ENCODE peak calls at places on chromosomes 3 and 15, in eight cellular contexts. O, C, S, A, Y, N, P and B are unnamed samples.

GRCh38 chr3:42698911-42699230 is 3.7 kb downstream of the HHATL start:
- DNase-seq in A (no peak), Y (no peak), N (no peak), P (peak; percentile 31), C (no peak), S (peak; percentile 63), O (no peak), B (no peak)

GRCh38 chr3:135752851-135753250 is 212.7 kb upstream of the PPP2R3A start:
- DNase-seq in Y (no peak), P (no peak), S (no peak), N (peak; percentile 69), O (no peak), C (no peak), A (no peak), B (no peak)

GRCh38 chr15:25134546-25134945 is 179.8 kb downstream of the SNRPN start:
- DNase-seq in N (peak; percentile 11), A (no peak), S (no peak), Y (no peak), O (no peak), P (no peak), C (no peak), B (no peak)

GRCh38 chr15:34609658-34610057 is 26.2 kb upstream of the GOLGA8B start:
- DNase-seq in P (no peak), C (no peak), Y (no peak), N (peak; percentile 76), S (no peak), O (no peak), A (no peak), B (no peak)

GRCh38 chr3:72143322-72143721 is 358.4 kb upstream of the PROK2 start:
- DNase-seq in A (no peak), N (no peak), S (no peak), P (no peak), O (no peak), C (no peak), Y (no peak), B (no peak)

GRCh38 chr15:64985382-64986033 is 4.2 kb downstream of the SPG21 start:
- DNase-seq in O (no peak), P (no peak), C (no peak), Y (no peak), N (no peak), A (no peak), S (peak; percentile 42), B (no peak)

GRCh38 chr3:29583861-29584260 is 303.0 kb downstream of the RBMS3 start:
- DNase-seq in P (no peak), O (no peak), N (no peak), S (no peak), C (no peak), A (no peak), Y (no peak), B (no peak)

GRCh38 chr15:73015493-73015892 is 36.8 kb upstream of the NEO1 start:
- DNase-seq in A (no peak), C (no peak), N (no peak), P (no peak), O (no peak), Y (no peak), S (no peak), B (no peak)

GRCh38 chr15:29736012-29736744 is 86.1 kb downstream of the TJP1 start:
- DNase-seq in O (no peak), P (no peak), S (no peak), N (no peak), Y (no peak), A (no peak), C (no peak), B (no peak)

GRCh38 chr3:150844484-150844883 is 60.8 kb downstream of the MINDY4B start:
- DNase-seq in N (no peak), P (no peak), Y (no peak), O (no peak), A (no peak), S (no peak), C (no peak), B (no peak)

GRCh38 chr3:18734309-18734708 is 309.2 kb upstream of the SATB1 start:
- DNase-seq in O (no peak), P (no peak), C (no peak), A (no peak), Y (no peak), N (no peak), S (no peak), B (no peak)

GRCh38 chr3:40137586-40138295 is 171.8 kb upstream of the EIF1B start:
- DNase-seq in A (no peak), S (no peak), Y (no peak), C (no peak), O (no peak), P (no peak), N (no peak), B (no peak)

GRCh38 chr15:71242292-71242691 is 127.0 kb downstream of the THSD4 start:
- DNase-seq in S (no peak), O (no peak), C (no peak), N (no peak), Y (no peak), A (no peak), P (no peak), B (no peak)

GRCh38 chr15:62976301-62976842 is 66.2 kb upstream of the TPM1 start:
- DNase-seq in A (no peak), Y (no peak), S (no peak), O (no peak), C (no peak), N (no peak), P (no peak), B (no peak)

GRCh38 chr15:32033186-32033890 is 3.0 kb downstream of the CHRNA7 start:
- DNase-seq in O (no peak), C (no peak), P (no peak), N (no peak), S (no peak), A (peak; percentile 47), Y (no peak), B (no peak)

GRCh38 chr3:56980283-56980682 is 80.2 kb upstream of the SPATA12 start:
- DNase-seq in Y (no peak), O (no peak), P (no peak), A (no peak), N (no peak), S (no peak), C (no peak), B (no peak)
- H3K27ac ChIP-seq in Y (no peak overlapping the region), O (no peak overlapping the region), P (no peak overlapping the region), A (no peak overlapping the region), N (no peak overlapping the region), S (no peak overlapping the region), C (no peak overlapping the region), B (no peak overlapping the region)

GRCh38 chr3:101998256-101998926 is 149.1 kb downstream of the NFKBIZ start:
- DNase-seq in S (no peak), C (no peak), O (peak; percentile 24), P (no peak), Y (no peak), N (no peak), A (no peak), B (no peak)
- TF ChIP-seq CTCF in S (no peak), C (no peak), O (peak; percentile 51), P (no peak), Y (no peak), N (no peak), A (no peak), B (no peak)

GRCh38 chr3:177340243-177340830 is 143.1 kb upstream of the TBL1XR1 start:
- DNase-seq in N (no peak), A (no peak), O (no peak), P (no peak), C (no peak), S (no peak), Y (no peak), B (no peak)

GRCh38 chr3:177341766-177342165 is 144.5 kb upstream of the TBL1XR1 start:
- DNase-seq in Y (no peak), A (no peak), P (no peak), O (no peak), N (no peak), S (no peak), C (no peak), B (no peak)

GRCh38 chr3:177337548-177338331 is 140.5 kb upstream of the TBL1XR1 start:
- DNase-seq in P (no peak), Y (no peak), C (peak; percentile 25), N (no peak), A (no peak), S (no peak), O (no peak), B (no peak)

GRCh38 chr3:177336841-177337430 is 139.7 kb upstream of the TBL1XR1 start:
- DNase-seq in Y (no peak), N (no peak), S (no peak), C (no peak), P (no peak), A (no peak), O (no peak), B (no peak)

DNA sequence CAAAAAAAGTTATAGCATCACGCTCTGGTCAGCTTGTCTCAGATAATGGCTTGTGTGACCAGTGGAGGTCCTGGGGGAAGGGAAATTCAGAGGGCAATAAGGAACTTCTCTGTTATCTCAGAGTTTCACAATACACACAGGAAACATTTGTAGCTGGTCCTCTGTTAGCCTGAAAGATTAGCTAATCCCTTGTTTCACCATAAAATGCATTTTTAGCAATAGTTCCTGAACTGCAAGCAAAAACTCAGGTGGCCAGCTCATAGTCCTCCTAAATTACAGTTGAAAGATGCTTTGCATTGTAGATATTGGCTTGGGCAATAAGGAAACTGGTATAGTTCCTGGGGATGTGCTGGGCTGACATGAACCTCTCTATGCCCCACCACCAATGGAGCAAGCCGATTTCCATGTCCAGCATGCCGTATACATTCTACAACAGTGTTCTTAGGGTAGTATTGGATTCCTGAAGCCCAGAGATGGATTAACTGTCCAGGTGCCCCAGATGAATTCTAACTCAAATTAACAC is 141.5 kb upstream of the TBL1XR1 start:
- DNase-seq in A (no peak), O (peak; percentile 42), P (no peak), Y (no peak), C (no peak), N (no peak), S (no peak), B (no peak)
- H3K27ac ChIP-seq in A (no peak overlapping the region), O (peak overlapping the region; percentile 20), P (no peak overlapping the region), Y (no peak overlapping the region), C (no peak overlapping the region), N (no peak overlapping the region), S (peak overlapping the region; percentile 12), B (no peak overlapping the region)

GRCh38 chr3:170356596-170357175 is 829 bp upstream of the SKIL start:
- DNase-seq in S (peak; percentile 82), A (peak; percentile 83), O (peak; percentile 85), C (peak; percentile 58), P (peak; percentile 69), Y (peak; percentile 89), N (peak; percentile 94), B (peak; percentile 90)
- TF ChIP-seq CTCF in S (no peak), A (no peak), O (no peak), C (no peak), P (no peak), Y (no peak), N (no peak), B (no peak)

GRCh38 chr3:111874177-111874820 is 15.2 kb downstream of the PHLDB2 start:
- DNase-seq in N (no peak), S (no peak), A (no peak), O (no peak), C (no peak), P (no peak), Y (no peak), B (no peak)
- H3K27ac ChIP-seq in N (no peak overlapping the region), S (no peak overlapping the region), A (no peak overlapping the region), O (no peak overlapping the region), C (no peak overlapping the region), P (no peak overlapping the region), Y (no peak overlapping the region), B (no peak overlapping the region)

GRCh38 chr3:152578769-152579168 is 256.2 kb upstream of the P2RY1 start:
- DNase-seq in O (no peak), N (no peak), A (no peak), P (no peak), Y (no peak), C (no peak), S (no peak), B (no peak)

GRCh38 chr3:152574461-152575079 is 260.4 kb upstream of the P2RY1 start:
- DNase-seq in Y (peak; percentile 80), O (peak; percentile 35), P (no peak), S (no peak), C (peak; percentile 18), N (peak; percentile 56), A (peak; percentile 25), B (no peak)
- TF ChIP-seq CTCF in Y (peak; percentile 62), O (peak; percentile 78), P (peak; percentile 52), S (peak; percentile 49), C (peak; percentile 43), N (peak; percentile 47), A (peak; percentile 33), B (peak; percentile 26)